ENCODE peak calls at places on chromosomes 7 and 10, in eight cellular contexts. S is neural crest cell, N is AG04450, Y is Calu3, J is GM12865, F is WTC11, A is B cell, Q is DND-41. E is an unnamed sample.

GRCh38 chr10:81546243-81546642 is 328.8 kb upstream of the NRG3 start:
- DNase-seq in S (no peak), N (no peak), Y (no peak), J (no peak), F (no peak), A (no peak), Q (no peak), E (no peak)

GRCh38 chr10:104309980-104310978 is 28.0 kb downstream of the ITPRIP start:
- DNase-seq in S (no peak), N (no peak), Y (no peak), J (no peak), F (no peak), A (no peak), Q (no peak), E (peak)

GRCh38 chr10:96511044-96511945 is 2.4 kb downstream of the TLL2 start:
- DNase-seq in S (peak), N (no peak), Y (peak), J (peak), F (peak), A (peak), Q (peak), E (peak)

GRCh38 chr7:1858435-1859265 is 188.6 kb downstream of the ELFN1 start:
- DNase-seq in S (no peak), N (no peak), Y (no peak), J (no peak), F (no peak), A (no peak), Q (no peak), E (no peak)

GRCh38 chr7:117088623-117089199 is 135.4 kb downstream of the ST7 start:
- DNase-seq in S (no peak), N (no peak), Y (no peak), J (no peak), F (no peak), A (no peak), Q (no peak), E (no peak)

GRCh38 chr7:132065193-132065972 is 509.0 kb upstream of the PODXL start:
- DNase-seq in S (no peak), N (peak), Y (peak), J (no peak), F (no peak), A (no peak), Q (no peak), E (peak)

GRCh38 chr7:42274052-42274451 is 37.0 kb upstream of the GLI3 start:
- DNase-seq in S (no peak), N (peak), Y (no peak), J (no peak), F (no peak), A (no peak), Q (no peak), E (no peak)

GRCh38 chr10:12018438-12019342 is 23.9 kb downstream of the UPF2 start:
- DNase-seq in S (no peak), N (no peak), Y (no peak), J (no peak), F (no peak), A (no peak), Q (no peak), E (no peak)

GRCh38 chr7:2014391-2015241 is 218.1 kb downstream of the MAD1L1 start:
- DNase-seq in S (no peak), N (no peak), Y (no peak), J (no peak), F (peak), A (no peak), Q (no peak), E (no peak)

GRCh38 chr7:55250313-55250712 is 114.8 kb upstream of the LANCL2 start:
- DNase-seq in S (peak), N (no peak), Y (peak), J (no peak), F (peak), A (no peak), Q (no peak), E (no peak)

GRCh38 chr7:8190121-8190895 is 71.7 kb downstream of the ICA1 start:
- DNase-seq in S (peak), N (peak), Y (peak), J (peak), F (peak), A (peak), Q (peak), E (peak)

GRCh38 chr10:75814071-75814470 is 382.6 kb downstream of the LRMDA start:
- DNase-seq in S (no peak), N (no peak), Y (no peak), J (no peak), F (no peak), A (no peak), Q (no peak), E (no peak)

GRCh38 chr7:158024881-158025280 is 562.7 kb downstream of the PTPRN2 start:
- DNase-seq in S (no peak), N (no peak), Y (no peak), J (no peak), F (no peak), A (no peak), Q (no peak), E (no peak)

GRCh38 chr7:33939121-33939520 is 33.8 kb downstream of the BMPER start:
- DNase-seq in S (no peak), N (no peak), Y (no peak), J (no peak), F (no peak), A (no peak), Q (no peak), E (no peak)

GRCh38 chr7:17075601-17076000 is 193.8 kb upstream of the AGR3 start:
- DNase-seq in S (no peak), N (no peak), Y (no peak), J (no peak), F (no peak), A (no peak), Q (no peak), E (no peak)

GRCh38 chr7:4882742-4883351 is 669 bp downstream of the RADIL start:
- DNase-seq in S (no peak), N (no peak), Y (no peak), J (no peak), F (no peak), A (no peak), Q (no peak), E (no peak)

GRCh38 chr10:11685787-11686218 is 56.4 kb upstream of the ECHDC3 start:
- DNase-seq in S (no peak), N (no peak), Y (peak), J (peak), F (no peak), A (peak), Q (peak), E (no peak)

GRCh38 chr10:96133135-96133534 is 3.0 kb downstream of the ZNF518A start:
- DNase-seq in S (no peak), N (no peak), Y (no peak), J (no peak), F (no peak), A (no peak), Q (no peak), E (peak)

GRCh38 chr7:92624298-92624996 is 34.3 kb upstream of the FAM133B start:
- DNase-seq in S (no peak), N (no peak), Y (no peak), J (no peak), F (no peak), A (no peak), Q (no peak), E (no peak)

GRCh38 chr7:92627956-92628355 is 37.8 kb upstream of the FAM133B start:
- DNase-seq in S (no peak), N (no peak), Y (no peak), J (no peak), F (no peak), A (no peak), Q (no peak), E (no peak)

GRCh38 chr7:92623544-92623943 is 33.4 kb upstream of the FAM133B start:
- DNase-seq in S (no peak), N (no peak), Y (no peak), J (no peak), F (no peak), A (no peak), Q (no peak), E (no peak)

GRCh38 chr7:92625617-92626016 is 35.4 kb upstream of the FAM133B start:
- DNase-seq in S (no peak), N (no peak), Y (no peak), J (no peak), F (no peak), A (no peak), Q (no peak), E (no peak)

GRCh38 chr7:92626281-92626846 is 36.2 kb upstream of the FAM133B start:
- DNase-seq in S (no peak), N (no peak), Y (no peak), J (no peak), F (no peak), A (no peak), Q (no peak), E (no peak)
- TF ChIP-seq CTCF in S (no peak), N (no peak), Y (no peak), J (no peak), F (no peak), A (no peak), Q (no peak), E (no peak)

GRCh38 chr10:72626444-72626754 is 520 bp upstream of the MICU1 start:
- DNase-seq in S (no peak), N (no peak), Y (no peak), J (no peak), F (no peak), A (no peak), Q (no peak), E (no peak)
- TF ChIP-seq CTCF in S (peak), N (no peak), Y (no peak), J (no peak), F (no peak), A (no peak), Q (no peak), E (no peak)

GRCh38 chr7:129493555-129493954 is 8.8 kb upstream of the SMKR1 start:
- DNase-seq in S (no peak), N (no peak), Y (no peak), J (peak), F (no peak), A (peak), Q (no peak), E (peak)
- TF ChIP-seq CTCF in S (no peak), N (peak), Y (no peak), J (peak), F (no peak), A (no peak), Q (peak), E (peak)

GRCh38 chr10:35642023-35642792 is at the start of gene FZD8:
- DNase-seq in S (peak), N (peak), Y (peak), J (peak), F (peak), A (peak), Q (no peak), E (peak)

GRCh38 chr10:35640474-35640873 is 1.6 kb downstream of the FZD8 start:
- DNase-seq in S (peak), N (peak), Y (peak), J (peak), F (peak), A (peak), Q (no peak), E (no peak)

GRCh38 chr10:35639651-35640311 is 2.3 kb downstream of the FZD8 start:
- DNase-seq in S (peak), N (no peak), Y (no peak), J (peak), F (peak), A (peak), Q (no peak), E (no peak)

GRCh38 chr10:35641430-35642015 is 573 bp downstream of the FZD8 start:
- DNase-seq in S (peak), N (no peak), Y (no peak), J (peak), F (peak), A (peak), Q (no peak), E (no peak)

DNA sequence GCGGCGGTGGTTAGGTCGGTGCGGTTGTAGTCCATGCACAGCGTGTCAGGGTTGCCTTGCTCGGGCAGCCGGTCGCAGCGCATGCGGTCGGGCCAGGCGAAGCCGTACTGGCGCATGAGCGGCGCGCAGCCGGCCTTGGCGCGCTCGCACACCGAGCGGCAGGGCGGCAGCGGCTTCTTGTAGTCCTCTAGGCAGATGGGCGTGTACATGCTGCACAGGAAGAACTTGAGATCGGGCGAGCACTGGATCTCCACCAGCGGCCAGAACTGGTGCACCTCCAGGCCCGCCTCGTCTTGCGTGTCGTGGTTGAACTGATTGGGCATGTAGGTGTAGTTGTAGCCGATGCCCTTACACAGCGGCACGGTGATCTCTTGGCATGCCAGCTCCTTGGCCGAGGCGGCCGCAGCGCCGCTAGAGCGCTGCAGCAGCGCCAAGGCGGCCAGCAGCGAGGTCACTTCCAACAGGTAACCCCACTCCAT is 1.1 kb downstream of the FZD8 start:
- DNase-seq in S (peak), N (peak), Y (peak), J (peak), F (peak), A (peak), Q (no peak), E (peak)
- TF ChIP-seq CTCF in S (peak), N (no peak), Y (no peak), J (no peak), F (no peak), A (no peak), Q (no peak), E (no peak)

GRCh38 chr10:127649642-127650041 is 87.3 kb upstream of the FOXI2 start:
- DNase-seq in S (peak), N (no peak), Y (peak), J (peak), F (peak), A (no peak), Q (peak), E (no peak)
- TF ChIP-seq CTCF in S (peak), N (no peak), Y (no peak), J (peak), F (peak), A (no peak), Q (peak), E (no peak)

GRCh38 chr10:100812978-100813377 is 67.6 kb downstream of the PAX2 start:
- DNase-seq in S (no peak), N (no peak), Y (peak), J (no peak), F (no peak), A (no peak), Q (no peak), E (no peak)
- TF ChIP-seq CTCF in S (no peak), N (peak), Y (no peak), J (no peak), F (no peak), A (no peak), Q (peak), E (peak)

DNA sequence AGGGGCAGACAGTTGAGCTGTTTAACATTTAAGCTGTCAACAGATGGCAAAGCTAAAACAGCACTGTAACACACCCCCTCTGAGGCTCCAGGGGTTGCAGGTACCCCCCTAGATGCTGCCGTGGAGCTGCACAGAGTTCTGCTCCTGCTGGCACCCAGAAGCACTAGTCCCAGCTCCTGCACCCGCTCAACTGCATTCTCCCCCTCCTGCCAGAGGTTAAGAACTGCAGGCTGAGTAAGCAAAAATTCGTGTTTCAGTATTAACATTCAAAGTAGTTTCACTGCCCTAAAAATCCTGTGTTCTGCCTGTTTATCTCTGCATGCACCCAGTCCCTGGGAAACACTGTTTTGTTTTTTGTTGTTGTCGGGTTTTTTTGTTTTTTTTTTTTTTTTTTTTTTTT is 790.8 kb upstream of the KCND2 start:
- DNase-seq in S (peak), N (no peak), Y (peak), J (peak), F (peak), A (no peak), Q (peak), E (no peak)
- TF ChIP-seq CTCF in S (peak), N (peak), Y (peak), J (peak), F (peak), A (no peak), Q (peak), E (no peak)

GRCh38 chr10:23693895-23694294 is 255.0 kb downstream of the OTUD1 start:
- DNase-seq in S (no peak), N (no peak), Y (no peak), J (no peak), F (peak), A (no peak), Q (no peak), E (no peak)

GRCh38 chr10:23695825-23696420 is 257.0 kb downstream of the OTUD1 start:
- DNase-seq in S (no peak), N (no peak), Y (no peak), J (no peak), F (peak), A (no peak), Q (no peak), E (no peak)

GRCh38 chr10:23696476-23696875 is 257.6 kb downstream of the OTUD1 start:
- DNase-seq in S (no peak), N (no peak), Y (no peak), J (no peak), F (no peak), A (no peak), Q (no peak), E (no peak)

GRCh38 chr10:23694446-23694920 is 255.6 kb downstream of the OTUD1 start:
- DNase-seq in S (no peak), N (no peak), Y (no peak), J (no peak), F (peak), A (no peak), Q (no peak), E (no peak)

GRCh38 chr10:23694921-23695824 is 256.3 kb downstream of the OTUD1 start:
- DNase-seq in S (no peak), N (no peak), Y (no peak), J (no peak), F (peak), A (no peak), Q (no peak), E (no peak)
- TF ChIP-seq CTCF in S (no peak), N (no peak), Y (no peak), J (no peak), F (no peak), A (no peak), Q (no peak), E (no peak)